ENCODE peak calls at places on chromosomes 4 and X, in nine cellular contexts. U is bronchial epithelial cell, I is astrocyte of the spinal cord, E is AG10803, O is upper lobe of right lung, P is neural crest cell, G is pancreas, T is BJ, C is coronary artery. Z is an unnamed sample.
A peak's percentile ranks its signal among the peaks of the same experiment; 100 is the strongest.

GRCh38 chrX:44897539-44897938 is 24.6 kb downstream of the KDM6A start:
- DNase-seq in G (no peak), C (no peak), T (no peak), I (no peak), O (no peak), P (no peak), U (no peak), E (no peak), Z (no peak)

GRCh38 chr4:107122736-107123135 is 86.6 kb upstream of the DKK2 start:
- DNase-seq in P (no peak), I (no peak), O (no peak), T (no peak), C (no peak), U (no peak), E (no peak), G (no peak), Z (no peak)

GRCh38 chr4:187268940-187269339 is 545.3 kb upstream of the FAT1 start:
- DNase-seq in P (no peak), O (no peak), T (peak; percentile 30), U (peak; percentile 90), E (peak; percentile 52), G (no peak), C (no peak), I (peak; percentile 16), Z (peak; percentile 14)

GRCh38 chr4:63620271-63620670 is 789.0 kb downstream of the TECRL start:
- DNase-seq in T (no peak), E (no peak), C (no peak), O (no peak), I (no peak), P (no peak), U (no peak), G (no peak), Z (no peak)

GRCh38 chr4:180060159-180060889 is 2182.9 kb upstream of the TENM3 start:
- DNase-seq in O (no peak), C (no peak), E (no peak), P (no peak), T (no peak), U (peak; percentile 23), G (no peak), I (peak; percentile 52), Z (peak; percentile 0)

GRCh38 chr4:184745747-184746531 is 12.0 kb upstream of the CENPU start:
- DNase-seq in G (peak; percentile 77), P (peak; percentile 68), E (peak; percentile 82), U (peak; percentile 74), O (no peak), T (no peak), I (peak; percentile 80), C (no peak), Z (peak; percentile 69)

GRCh38 chr4:55906999-55907398 is 41.7 kb upstream of the CEP135 start:
- DNase-seq in I (no peak), T (no peak), E (no peak), U (peak; percentile 87), G (no peak), C (no peak), O (no peak), P (no peak), Z (no peak)

GRCh38 chrX:150161092-150161672 is 201.9 kb upstream of the MAMLD1 start:
- DNase-seq in I (no peak), C (no peak), T (no peak), U (no peak), G (no peak), O (no peak), P (no peak), E (peak; percentile 16), Z (no peak)

GRCh38 chr4:74900862-74901261 is 32.1 kb upstream of the PARM1 start:
- DNase-seq in C (no peak), O (no peak), G (no peak), E (no peak), U (no peak), P (no peak), I (no peak), T (no peak), Z (no peak)

GRCh38 chr4:16026155-16026761 is 57.6 kb downstream of the PROM1 start:
- DNase-seq in E (peak; percentile 63), P (peak; percentile 25), T (no peak), G (peak; percentile 31), I (peak; percentile 66), O (no peak), U (peak; percentile 63), C (no peak), Z (peak; percentile 76)

GRCh38 chr4:106875340-106875739 is 160.8 kb downstream of the DKK2 start:
- DNase-seq in P (no peak), I (no peak), O (no peak), E (no peak), U (no peak), G (no peak), C (no peak), T (no peak), Z (no peak)

GRCh38 chrX:103791233-103791632 is 14.6 kb downstream of the PLP1 start:
- DNase-seq in I (no peak), T (no peak), E (no peak), G (no peak), P (no peak), O (no peak), U (no peak), C (no peak), Z (peak; percentile 21)

GRCh38 chr4:80307183-80307735 is 28.3 kb upstream of the CFAP299 start:
- DNase-seq in G (no peak), I (peak; percentile 46), U (peak; percentile 78), C (no peak), O (no peak), P (no peak), T (no peak), E (peak; percentile 82), Z (peak; percentile 53)

GRCh38 chr4:30904593-30904992 is 184.4 kb downstream of the PCDH7 start:
- DNase-seq in C (no peak), E (no peak), P (no peak), T (no peak), G (no peak), O (no peak), U (no peak), I (no peak), Z (no peak)

GRCh38 chr4:129358571-129358970 is 262.6 kb downstream of the C4orf33 start:
- DNase-seq in I (peak; percentile 88), P (no peak), E (peak; percentile 48), U (peak; percentile 75), T (peak; percentile 9), O (no peak), C (no peak), G (no peak), Z (peak; percentile 18)

GRCh38 chr4:129364747-129365452 is 268.9 kb downstream of the C4orf33 start:
- DNase-seq in P (no peak), O (no peak), C (no peak), U (no peak), I (no peak), E (no peak), G (no peak), T (no peak), Z (no peak)

GRCh38 chr4:129362685-129363274 is 266.8 kb downstream of the C4orf33 start:
- DNase-seq in G (peak; percentile 58), C (no peak), O (no peak), E (peak; percentile 67), U (peak; percentile 64), P (peak; percentile 69), I (peak; percentile 79), T (peak; percentile 5), Z (peak; percentile 67)
- TF ChIP-seq CTCF in G (peak; percentile 74), C (peak; percentile 72), O (peak; percentile 91), E (peak; percentile 93), U (peak; percentile 68), P (peak; percentile 94), I (peak; percentile 85), T (peak; percentile 85), Z (peak; percentile 85)

GRCh38 chr4:98026362-98026761 is 116.9 kb downstream of the STPG2 start:
- DNase-seq in I (no peak), T (no peak), U (no peak), C (no peak), P (no peak), E (no peak), O (no peak), G (no peak), Z (no peak)

GRCh38 chr4:98030059-98030458 is 113.2 kb downstream of the STPG2 start:
- DNase-seq in T (no peak), G (no peak), E (no peak), U (no peak), I (no peak), C (no peak), P (no peak), O (no peak), Z (no peak)

GRCh38 chr4:98027827-98028226 is 115.4 kb downstream of the STPG2 start:
- DNase-seq in C (no peak), E (no peak), O (no peak), P (no peak), G (no peak), U (peak; percentile 85), I (peak; percentile 24), T (no peak), Z (no peak)
- TF ChIP-seq CTCF in C (no peak), E (no peak), O (no peak), P (peak; percentile 41), G (no peak), U (peak; percentile 50), I (peak; percentile 23), T (no peak), Z (no peak)

GRCh38 chr4:93000914-93001313 is 697.1 kb downstream of the GRID2 start:
- DNase-seq in P (no peak), T (no peak), U (no peak), C (no peak), O (no peak), E (no peak), I (no peak), G (no peak), Z (no peak)

GRCh38 chr4:92994727-92995126 is 691.0 kb downstream of the GRID2 start:
- DNase-seq in U (no peak), O (no peak), G (peak; percentile 66), T (no peak), C (no peak), P (no peak), I (no peak), E (no peak), Z (no peak)

GRCh38 chr4:93002240-93002639 is 698.5 kb downstream of the GRID2 start:
- DNase-seq in O (no peak), C (no peak), G (no peak), P (no peak), I (no peak), E (no peak), U (no peak), T (no peak), Z (no peak)

GRCh38 chr4:92996533-92996932 is 692.8 kb downstream of the GRID2 start:
- DNase-seq in C (no peak), I (no peak), U (no peak), T (no peak), P (no peak), O (no peak), G (no peak), E (no peak), Z (no peak)
- TF ChIP-seq CTCF in C (no peak), I (no peak), U (no peak), T (no peak), P (no peak), O (no peak), G (no peak), E (no peak), Z (no peak)

DNA sequence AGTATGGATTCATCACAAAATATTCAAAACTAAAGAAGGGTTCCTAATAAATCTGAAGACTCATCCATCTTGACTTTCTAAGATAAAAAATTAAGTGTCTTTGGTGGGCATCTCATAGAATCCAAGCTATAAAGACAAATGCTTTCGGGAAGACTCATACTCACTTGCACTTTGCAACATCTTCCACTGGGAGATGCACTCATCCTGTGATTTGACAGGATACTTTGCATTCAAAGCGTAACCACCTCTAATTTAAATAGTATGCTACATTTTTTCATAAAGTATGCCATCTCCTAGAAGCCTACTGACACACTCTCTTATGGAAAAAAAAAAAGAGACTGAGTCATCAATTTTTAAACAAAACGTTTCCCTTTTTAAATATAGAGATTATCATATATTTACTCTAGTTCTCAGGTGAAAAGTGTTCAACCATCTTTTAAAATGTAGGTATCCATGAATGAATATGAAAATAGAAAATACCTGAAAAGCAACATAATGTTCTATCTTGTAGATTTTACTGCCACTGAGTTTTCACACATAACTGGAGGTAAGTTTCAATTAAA is 119.6 kb downstream of the KLHL13 start:
- DNase-seq in I (no peak), U (peak; percentile 83), C (no peak), E (no peak), O (no peak), T (no peak), P (no peak), G (no peak), Z (no peak)
- TF ChIP-seq CTCF in I (peak; percentile 46), U (peak; percentile 44), C (no peak), E (no peak), O (no peak), T (peak; percentile 18), P (peak; percentile 50), G (no peak), Z (no peak)

Z was measured in foreskin fibroblast.